ENCODE peak calls at places on chromosomes 12 and 14, in five cellular contexts. A is body of pancreas, F is pancreas, W is NCI-H1694, I is breast epithelium. N is an unnamed sample.

GRCh38 chr12:123119808-123120207 is 31.1 kb downstream of the PITPNM2 start:
- DNase-seq in A (no peak), I (no peak), W (no peak), F (no peak), N (no peak)

GRCh38 chr14:51873221-51873893 is 12.9 kb downstream of the GNG2 start:
- DNase-seq in I (no peak), A (no peak), F (no peak), W (peak), N (no peak)

GRCh38 chr12:75704664-75705063 is 193.3 kb upstream of the KRR1 start:
- DNase-seq in A (no peak), W (no peak), I (no peak), F (no peak), N (no peak)

GRCh38 chr14:67003009-67003753 is 186.1 kb upstream of the GARIN2 start:
- DNase-seq in F (no peak), A (no peak), W (no peak), I (no peak), N (no peak)

GRCh38 chr12:131000000-131000486 is 46.3 kb downstream of the ADGRD1 start:
- DNase-seq in F (no peak), W (no peak), A (no peak), I (no peak), N (no peak)

GRCh38 chr14:91947196-91948184 is at the start of gene FBLN5:
- DNase-seq in W (no peak), A (peak), I (peak), F (peak), N (peak)

GRCh38 chr14:52551696-52552062 is 626 bp downstream of the TXNDC16 start:
- DNase-seq in I (no peak), W (peak), A (peak), F (no peak), N (no peak)

GRCh38 chr12:54404061-54405004 is 14.7 kb downstream of the ITGA5 start:
- DNase-seq in A (peak), W (peak), F (peak), I (no peak), N (no peak)

GRCh38 chr12:25504744-25505143 is 48.3 kb downstream of the LMNTD1 start:
- DNase-seq in W (no peak), A (no peak), F (no peak), I (no peak), N (no peak)

GRCh38 chr14:79293482-79293881 is 917.8 kb downstream of the DIO2 start:
- DNase-seq in F (no peak), A (no peak), W (peak), I (no peak), N (no peak)

GRCh38 chr14:80211143-80212024 is at the start of gene DIO2:
- DNase-seq in I (no peak), W (no peak), F (no peak), A (peak), N (no peak)

GRCh38 chr12:110351119-110351518 is 52.4 kb downstream of the ANAPC7 start:
- DNase-seq in F (no peak), A (no peak), I (no peak), W (no peak), N (no peak)

GRCh38 chr14:21087294-21088091 is 11.0 kb downstream of the ZNF219 start:
- DNase-seq in W (peak), A (no peak), F (peak), I (no peak), N (no peak)

GRCh38 chr12:111446044-111446581 is 40.4 kb downstream of the SH2B3 start:
- DNase-seq in I (no peak), F (peak), A (peak), W (no peak), N (no peak)

GRCh38 chr12:27319848-27320247 is 12.8 kb upstream of the BMAL2 start:
- DNase-seq in F (no peak), W (no peak), I (no peak), A (no peak), N (no peak)

GRCh38 chr12:115337693-115338543 is 653.9 kb upstream of the TBX3 start:
- DNase-seq in A (no peak), W (no peak), F (no peak), I (peak), N (no peak)

GRCh38 chr14:90294872-90295271 is 36.9 kb downstream of the NRDE2 start:
- DNase-seq in F (no peak), I (no peak), W (no peak), A (no peak), N (no peak)

GRCh38 chr12:106288510-106289195 is 13.9 kb upstream of the TCP11L2 start:
- DNase-seq in W (no peak), F (no peak), I (no peak), A (no peak), N (no peak)

GRCh38 chr14:105169776-105170655 is 1.4 kb upstream of the JAG2 start:
- DNase-seq in F (no peak), A (no peak), I (no peak), W (no peak), N (no peak)

GRCh38 chr12:100987552-100988277 is 193.1 kb downstream of the ANO4 start:
- DNase-seq in I (no peak), A (peak), W (no peak), F (no peak), N (no peak)

GRCh38 chr14:22569106-22569748 is 19.8 kb downstream of the DAD1 start:
- DNase-seq in W (no peak), I (no peak), F (no peak), A (no peak), N (no peak)

N was measured in ascending aorta.